ENCODE peak calls at places on chromosomes 2 and 18, in ten cellular contexts. H, M, Y, L, C, K, D, N, R and G are unnamed samples.

GRCh38 chr18:63128242-63128967 is 191.2 kb downstream of the BCL2 start:
- DNase-seq in H (no peak), R (no peak), L (no peak), K (no peak), D (no peak), M (no peak), N (no peak), C (no peak), Y (no peak), G (no peak)

GRCh38 chr2:136219341-136219740 is 101.4 kb upstream of the CXCR4 start:
- DNase-seq in C (no peak), L (no peak), Y (no peak), M (no peak), K (no peak), D (no peak), R (no peak), H (no peak), N (no peak), G (no peak)

GRCh38 chr2:186531257-186531775 is 45.3 kb downstream of the ZC3H15 start:
- DNase-seq in C (no peak), Y (no peak), D (no peak), H (no peak), N (no peak), M (no peak), R (no peak), K (no peak), L (no peak), G (no peak)

GRCh38 chr2:161232571-161232970 is 72.3 kb downstream of the TANK start:
- DNase-seq in K (no peak), H (no peak), N (no peak), D (no peak), R (no peak), M (no peak), L (no peak), Y (no peak), C (no peak), G (no peak)

GRCh38 chr2:21330786-21331391 is 207.1 kb downstream of the TDRD15 start:
- DNase-seq in D (no peak), N (no peak), Y (no peak), R (peak; percentile 0), C (no peak), H (peak; percentile 24), L (no peak), M (no peak), K (no peak), G (no peak)

GRCh38 chr18:71431171-71431570 is 1113.0 kb downstream of the CBLN2 start:
- DNase-seq in H (no peak), Y (no peak), D (no peak), N (no peak), R (no peak), M (no peak), K (no peak), L (no peak), C (no peak), G (no peak)

GRCh38 chr18:7982216-7982615 is 415.1 kb downstream of the PTPRM start:
- DNase-seq in M (no peak), C (no peak), L (no peak), K (no peak), Y (no peak), R (no peak), H (no peak), D (no peak), N (no peak), G (no peak)

GRCh38 chr2:111990375-111990774 is 64.7 kb upstream of the TMEM87B start:
- DNase-seq in H (no peak), Y (no peak), M (no peak), R (no peak), K (no peak), C (no peak), D (no peak), L (no peak), N (no peak), G (no peak)

GRCh38 chr18:42182728-42183700 is 228.0 kb downstream of the PIK3C3 start:
- DNase-seq in M (no peak), D (no peak), L (no peak), Y (no peak), R (no peak), C (peak; percentile 58), N (no peak), H (peak; percentile 14), K (no peak), G (no peak)

GRCh38 chr2:142974288-142975024 is 97.0 kb downstream of the KYNU start:
- DNase-seq in K (no peak), Y (no peak), H (peak; percentile 73), M (no peak), C (peak; percentile 39), D (peak; percentile 54), R (peak; percentile 58), N (peak; percentile 42), L (no peak), G (no peak)

GRCh38 chr2:45922577-45922988 is 271.1 kb downstream of the PRKCE start:
- DNase-seq in L (no peak), M (no peak), N (no peak), K (no peak), C (no peak), D (no peak), H (peak; percentile 78), R (peak; percentile 72), Y (no peak), G (no peak)

GRCh38 chr2:188746727-188747126 is 227.4 kb upstream of the COL3A1 start:
- DNase-seq in D (no peak), Y (no peak), R (peak; percentile 71), M (no peak), K (no peak), N (no peak), H (peak; percentile 78), L (no peak), C (peak; percentile 17), G (no peak)

GRCh38 chr18:47036298-47036874 is 965 bp upstream of the ELOA2 start:
- DNase-seq in N (no peak), K (no peak), R (peak; percentile 59), H (peak; percentile 47), D (peak; percentile 32), Y (no peak), C (peak; percentile 72), M (no peak), L (peak; percentile 59), G (peak; percentile 20)

GRCh38 chr2:65504814-65505697 is 72.7 kb upstream of the SPRED2 start:
- DNase-seq in L (no peak), C (no peak), N (no peak), Y (no peak), M (no peak), H (no peak), K (no peak), R (no peak), D (peak; percentile 65), G (no peak)

GRCh38 chr2:6993230-6993640 is 76.0 kb downstream of the RNF144A start:
- DNase-seq in M (no peak), D (no peak), H (no peak), K (no peak), Y (no peak), N (no peak), R (no peak), C (no peak), L (no peak), G (no peak)

GRCh38 chr2:217806480-217806760 is 196.4 kb downstream of the TNS1 start:
- DNase-seq in C (no peak), L (no peak), K (no peak), H (no peak), D (no peak), N (no peak), Y (no peak), M (no peak), R (no peak), G (no peak)

GRCh38 chr2:96937586-96937985 is 48.8 kb downstream of the FAM178B start:
- DNase-seq in M (no peak), N (no peak), H (no peak), D (no peak), C (no peak), L (no peak), K (no peak), Y (no peak), R (no peak), G (no peak)

GRCh38 chr2:62197017-62197586 is 1.2 kb downstream of the B3GNT2 start:
- DNase-seq in K (no peak), L (peak; percentile 45), H (no peak), D (peak; percentile 15), N (no peak), C (peak; percentile 41), Y (peak; percentile 25), M (no peak), R (no peak), G (peak; percentile 45)

GRCh38 chr18:56257215-56257614 is 381.2 kb downstream of the TXNL1 start:
- DNase-seq in D (no peak), R (peak; percentile 78), C (peak; percentile 86), M (no peak), H (peak; percentile 77), Y (no peak), N (no peak), L (peak; percentile 20), K (no peak), G (no peak)

GRCh38 chr2:68463287-68463877 is 3.7 kb downstream of the FBXO48 start:
- DNase-seq in R (peak; percentile 77), Y (no peak), K (peak; percentile 18), N (peak; percentile 30), D (no peak), H (peak; percentile 51), C (peak; percentile 76), L (peak; percentile 51), M (no peak), G (no peak)

GRCh38 chr2:165369131-165369935 is 100.2 kb upstream of the CSRNP3 start:
- DNase-seq in Y (no peak), H (no peak), C (no peak), D (peak; percentile 69), R (no peak), L (no peak), K (no peak), N (no peak), M (no peak), G (no peak)

GRCh38 chr2:240319221-240319854 is 116.1 kb upstream of the GPC1 start:
- DNase-seq in K (no peak), L (no peak), C (no peak), D (no peak), Y (no peak), N (no peak), M (no peak), H (no peak), R (peak; percentile 42), G (no peak)

GRCh38 chr2:66069937-66070716 is 364.8 kb upstream of the MEIS1 start:
- DNase-seq in C (no peak), D (no peak), Y (no peak), R (no peak), N (no peak), K (no peak), M (no peak), L (no peak), H (no peak), G (no peak)

GRCh38 chr2:105517814-105518705 is 119.2 kb upstream of the FHL2 start:
- DNase-seq in C (peak; percentile 45), R (peak; percentile 69), L (no peak), K (no peak), D (no peak), H (peak; percentile 8), M (no peak), Y (no peak), N (no peak), G (no peak)

GRCh38 chr2:26537826-26538475 is 60.0 kb upstream of the OTOF start:
- DNase-seq in C (no peak), N (no peak), M (no peak), R (no peak), D (no peak), H (no peak), Y (no peak), L (no peak), K (no peak), G (no peak)

GRCh38 chr2:128530025-128530573 is 211.4 kb upstream of the HS6ST1 start:
- DNase-seq in H (no peak), M (no peak), D (no peak), C (no peak), L (no peak), N (no peak), R (no peak), K (no peak), Y (no peak), G (no peak)

GRCh38 chr2:74708883-74709282 is 54.8 kb downstream of the SEMA4F start:
- DNase-seq in K (no peak), M (no peak), D (no peak), N (no peak), C (peak; percentile 40), Y (no peak), L (no peak), R (peak; percentile 46), H (peak; percentile 81), G (no peak)

GRCh38 chr2:73214120-73215035 is at the start of gene SMYD5:
- DNase-seq in C (peak; percentile 93), K (peak; percentile 87), Y (peak; percentile 81), L (peak; percentile 94), N (peak; percentile 86), R (peak; percentile 86), H (peak; percentile 80), D (peak; percentile 85), M (peak; percentile 58), G (peak; percentile 93)